ENCODE peak calls at places on chromosomes 4 and X, in seven cellular contexts. O is PC-3, N is tibial nerve, P is cardiac muscle cell, S is hepatocyte, B is upper lobe of left lung, E is adrenal gland. D is an unnamed sample. For H3K9me3, the result is how much of the 10 kb centered on the place peaks cover.

GRCh38 chrX:125497667-125498066 is 178.0 kb downstream of the TEX13C start:
- DNase-seq in E (no peak), S (no peak), B (no peak), O (no peak), N (no peak), P (no peak), D (no peak)

GRCh38 chr4:122922877-122923511 is 597 bp upstream of the NUDT6 start:
- DNase-seq in N (peak), S (peak), B (peak), E (peak), O (peak), P (peak), D (peak)

GRCh38 chr4:182831376-182831775 is 85.8 kb downstream of the DCTD start:
- DNase-seq in B (no peak), O (no peak), S (no peak), P (no peak), N (no peak), E (no peak), D (no peak)

GRCh38 chr4:108683479-108683878 is 33.1 kb downstream of the OSTC start:
- DNase-seq in N (peak), P (peak), E (no peak), O (peak), S (peak), B (no peak), D (no peak)

GRCh38 chr4:18069806-18070205 is 48.3 kb upstream of the LCORL start:
- DNase-seq in O (no peak), S (no peak), E (no peak), B (no peak), N (no peak), P (no peak), D (no peak)

GRCh38 chrX:81957900-81958545 is 756.1 kb downstream of the SH3BGRL start:
- DNase-seq in O (peak), P (no peak), B (no peak), N (no peak), E (no peak), S (peak), D (peak)

GRCh38 chr4:70895405-70895804 is 6.8 kb upstream of the MOB1B start:
- DNase-seq in O (no peak), B (peak), P (peak), S (no peak), N (no peak), E (no peak), D (no peak)

GRCh38 chr4:74189331-74190043 is 31.6 kb downstream of the MTHFD2L start:
- DNase-seq in E (no peak), O (peak), S (peak), P (peak), N (no peak), B (no peak), D (peak)

GRCh38 chr4:53019485-53020382 is 157.6 kb downstream of the RASL11B start:
- DNase-seq in S (peak), N (no peak), O (peak), B (no peak), E (peak), P (peak), D (no peak)

GRCh38 chr4:159881158-159881557 is 778.3 kb downstream of the RAPGEF2 start:
- DNase-seq in S (no peak), E (no peak), B (no peak), P (no peak), O (no peak), N (no peak), D (no peak)

GRCh38 chrX:71911023-71911730 is 532 bp downstream of the NHSL2 start:
- DNase-seq in O (no peak), N (no peak), P (no peak), S (peak), E (no peak), B (no peak), D (no peak)
- H3K4me3 ChIP-seq in O (no peak), N (peak), P (peak), S (peak), E (no peak), B (no peak), D (peak)

GRCh38 chr4:28772796-28773195 is 1912.2 kb downstream of the STIM2 start:
- DNase-seq in B (no peak), E (no peak), P (no peak), N (no peak), O (no peak), S (no peak), D (no peak)
- H3K27ac ChIP-seq in B (no peak), E (no peak), P (no peak), N (no peak), O (no peak), S (no peak), D (no peak)

GRCh38 chrX:67619253-67619652 is 75.4 kb downstream of the AR start:
- DNase-seq in B (no peak), O (no peak), S (peak), E (no peak), P (peak), N (no peak), D (no peak)

GRCh38 chrX:67624324-67624723 is 80.5 kb downstream of the AR start:
- DNase-seq in O (no peak), N (no peak), P (no peak), E (no peak), B (no peak), S (no peak), D (no peak)

DNA sequence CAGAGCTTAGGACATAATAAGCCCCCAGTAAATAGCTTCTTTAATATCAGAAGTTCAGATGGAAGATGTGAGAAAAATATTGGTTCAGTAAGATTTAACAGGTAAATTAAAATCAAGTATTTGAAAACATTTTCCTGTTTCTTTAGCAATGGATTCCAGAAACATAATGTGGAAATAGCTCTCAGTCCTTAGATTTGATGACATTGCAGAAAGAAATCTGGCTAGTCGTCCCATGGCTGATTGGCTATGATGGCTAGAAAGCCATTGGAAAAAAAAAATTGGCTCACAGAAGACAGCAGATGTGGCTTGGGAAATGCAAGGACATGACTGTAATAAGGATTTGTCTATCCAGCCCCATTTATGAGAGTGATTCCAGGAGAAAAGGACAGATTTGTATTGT is 78.2 kb downstream of the AR start:
- DNase-seq in E (no peak), S (no peak), N (no peak), B (no peak), P (no peak), O (no peak), D (no peak)
- H3K9me3 ChIP-seq in E (under half), S (under half), N (under half), B (under half), P (under half), O (under half), D (under half)

DNA sequence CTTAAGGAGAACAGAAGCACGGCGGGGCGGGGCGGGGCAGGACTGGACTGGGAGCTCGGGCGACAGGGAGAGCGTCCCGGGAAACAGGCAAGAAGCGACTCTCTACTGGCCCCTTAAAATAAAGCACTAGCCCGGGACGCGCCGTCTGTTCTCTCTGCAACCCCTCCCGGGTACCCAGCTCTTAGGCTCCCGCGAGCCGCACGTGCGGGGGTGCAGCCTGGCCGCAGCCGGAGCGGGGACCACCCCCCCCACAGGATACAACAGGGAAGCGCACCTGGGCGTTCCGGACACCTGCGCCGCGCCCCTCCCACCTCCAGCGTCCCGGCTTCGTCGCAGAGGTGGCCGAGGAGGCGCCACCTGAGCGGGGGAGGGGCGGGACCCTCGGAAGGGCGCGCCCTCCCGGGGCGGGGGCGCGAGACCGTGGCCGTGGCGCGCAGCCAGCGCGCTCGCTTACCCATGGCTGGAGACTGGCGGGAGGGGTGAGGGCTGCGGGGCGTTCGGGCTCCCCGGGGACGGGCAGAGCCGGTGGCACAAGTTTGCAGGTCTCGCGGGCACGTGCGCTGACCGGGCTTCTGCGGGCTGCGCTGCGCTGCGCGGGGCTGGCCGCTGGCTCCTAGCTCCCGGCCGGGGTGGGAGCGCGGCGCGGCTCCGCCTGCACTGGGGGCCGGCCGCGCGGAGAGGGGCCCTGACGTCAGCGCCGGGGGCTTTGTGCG is 91.5 kb downstream of the GEMIN8 start:
- DNase-seq in P (peak), B (peak), E (no peak), S (peak), O (peak), N (no peak), D (no peak)
- H3K4me3 ChIP-seq in P (peak), B (peak), E (no peak), S (peak), O (peak), N (peak), D (peak)

GRCh38 chr4:89251396-89251795 is 56.2 kb downstream of the GPRIN3 start:
- DNase-seq in E (no peak), S (no peak), B (no peak), P (no peak), O (no peak), N (no peak), D (no peak)
- H3K27ac ChIP-seq in E (no peak), S (no peak), B (no peak), P (no peak), O (no peak), N (no peak), D (no peak)

GRCh38 chr4:624705-625590 is at the start of gene PDE6B:
- DNase-seq in N (no peak), P (no peak), E (no peak), S (no peak), O (no peak), B (no peak), D (no peak)
- H3K9me3 ChIP-seq in N (under half), P (under half), E (under half), S (under half), O (under half), B (under half), D (under half)

DNA sequence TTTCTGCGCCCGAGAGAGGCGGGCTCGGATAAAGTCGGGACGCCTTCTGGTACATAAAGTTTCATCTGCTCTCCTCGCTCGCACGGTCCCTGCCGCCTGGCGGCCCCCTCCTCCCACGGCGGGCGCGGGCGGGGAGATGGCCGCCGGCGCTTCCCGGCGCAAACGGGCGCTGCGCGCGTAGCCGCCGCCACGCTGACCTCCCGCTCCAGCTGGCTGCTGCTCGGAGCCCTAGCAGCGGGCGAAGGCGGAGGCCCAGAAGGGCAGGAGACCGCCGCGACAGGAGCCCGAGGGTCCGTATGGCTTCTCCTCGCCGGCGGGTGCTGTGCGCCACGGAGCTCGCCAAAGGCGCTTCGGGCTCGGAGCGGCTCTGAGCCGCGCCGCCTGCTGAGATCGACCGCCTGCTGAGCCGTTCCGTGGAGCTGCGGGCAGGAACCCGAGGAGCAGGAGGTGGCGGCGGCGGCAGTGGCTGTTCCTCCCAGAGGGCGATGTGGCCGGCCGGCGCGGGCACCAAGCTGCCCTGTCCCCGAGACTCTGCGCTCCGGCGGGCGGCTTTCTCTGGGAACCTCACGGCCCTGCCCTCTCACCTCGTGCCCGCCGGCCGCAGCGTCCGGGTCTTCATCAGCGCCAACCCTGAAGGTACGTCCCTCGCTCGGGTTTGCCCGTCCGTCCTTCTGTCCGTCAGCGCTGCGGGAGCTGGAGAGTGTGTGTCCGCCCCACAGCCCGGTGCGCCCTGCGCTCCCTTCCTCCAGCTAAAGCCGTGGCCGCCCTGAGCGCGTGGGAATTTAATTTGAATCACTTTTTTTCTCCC is at the start of gene NWD2:
- DNase-seq in E (no peak), N (no peak), S (peak), B (no peak), P (peak), O (no peak), D (no peak)
- H3K4me3 ChIP-seq in E (no peak), N (no peak), S (no peak), B (no peak), P (peak), O (no peak), D (no peak)